ENCODE peak calls at places on chromosomes 12 and 14, in five cellular contexts. A is stimulated activated CD4-positive, alpha-beta T cell treated with anti-CD3 and anti-CD28 coated beads, Interleukin-1b, Interleukin-23, amount 100 ng/mL, for 1 hour; B is nephron progenitor cell; S is caudate nucleus; X is NCI-H1436. P is an unnamed sample.

GRCh38 chr14:74147571-74147970 is 62.8 kb downstream of the LIN52 start:
- DNase-seq in A (no peak), B (no peak), S (no peak), X (no peak), P (no peak)

GRCh38 chr14:41187868-41188267 is 418.8 kb upstream of the LRFN5 start:
- DNase-seq in A (no peak), B (no peak), S (no peak), X (peak), P (no peak)

GRCh38 chr14:101480747-101481530 is 80.4 kb upstream of the DIO3 start:
- DNase-seq in A (no peak), B (no peak), S (no peak), X (no peak), P (no peak)

GRCh38 chr12:92349635-92350034 is 204.0 kb upstream of the BTG1 start:
- DNase-seq in A (no peak), B (no peak), S (no peak), X (no peak), P (no peak)

GRCh38 chr14:95068091-95068490 is 89.2 kb downstream of the DICER1 start:
- DNase-seq in A (no peak), B (no peak), S (no peak), X (no peak), P (no peak)

GRCh38 chr14:54818201-54819133 is 84.2 kb downstream of the GCH1 start:
- DNase-seq in A (no peak), B (no peak), S (no peak), X (peak), P (peak)

GRCh38 chr12:88553941-88554658 is 26.2 kb downstream of the KITLG start:
- DNase-seq in A (no peak), B (no peak), S (no peak), X (peak), P (peak)

GRCh38 chr12:89936631-89937030 is 228.0 kb upstream of the ATP2B1 start:
- DNase-seq in A (no peak), B (no peak), S (no peak), X (no peak), P (no peak)

GRCh38 chr12:68225576-68226476 is at the start of gene IL26:
- DNase-seq in A (no peak), B (no peak), S (no peak), X (no peak), P (no peak)

GRCh38 chr14:101223147-101223546 is 319.6 kb upstream of the RTL1 start:
- DNase-seq in A (no peak), B (no peak), S (no peak), X (peak), P (no peak)

GRCh38 chr12:49367381-49368239 is at the start of gene SPATS2:
- DNase-seq in A (no peak), B (peak), S (no peak), X (no peak), P (peak)

GRCh38 chr12:104930388-104931326 is 27.4 kb downstream of the SLC41A2 start:
- DNase-seq in A (no peak), B (no peak), S (no peak), X (no peak), P (no peak)

GRCh38 chr12:108129017-108129812 is at the start of gene WSCD2:
- DNase-seq in A (no peak), B (peak), S (peak), X (no peak), P (peak)

GRCh38 chr12:115466076-115466475 is 782.1 kb upstream of the TBX3 start:
- DNase-seq in A (no peak), B (no peak), S (no peak), X (no peak), P (no peak)

GRCh38 chr14:95531473-95531872 is 3.4 kb upstream of the GLRX5 start:
- DNase-seq in A (no peak), B (no peak), S (no peak), X (no peak), P (no peak)

GRCh38 chr14:77603654-77604270 is 12.7 kb downstream of the SPTLC2 start:
- DNase-seq in A (no peak), B (no peak), S (no peak), X (no peak), P (no peak)

GRCh38 chr14:44135972-44136371 is 371.1 kb downstream of the FSCB start:
- DNase-seq in A (no peak), B (no peak), S (no peak), X (no peak), P (no peak)

GRCh38 chr12:71551529-71551928 is 111.9 kb downstream of the LGR5 start:
- DNase-seq in A (no peak), B (no peak), S (no peak), X (peak), P (no peak)

GRCh38 chr12:5492562-5492961 is 60.7 kb downstream of the NTF3 start:
- DNase-seq in A (no peak), B (no peak), S (no peak), X (no peak), P (no peak)

GRCh38 chr12:130178291-130178690 is 16.0 kb downstream of the FZD10 start:
- DNase-seq in A (no peak), B (no peak), S (no peak), X (no peak), P (no peak)

GRCh38 chr12:7834701-7835100 is 38.0 kb downstream of the SLC2A14 start:
- DNase-seq in A (no peak), B (no peak), S (no peak), X (no peak), P (no peak)

GRCh38 chr12:80059875-80060274 is 39.5 kb upstream of the OTOGL start:
- DNase-seq in A (no peak), B (no peak), S (no peak), X (no peak), P (no peak)

P was measured in NCI-H2107.